ENCODE peak calls at places on chromosomes 13 and 19, in eight cellular contexts. D is activated T-helper 9 cell treated with anti-CD3 and anti-CD28 coated beads, Interleukin-2, amount 50 U/mL, for 16 hours; Z is KBM-7; A is uterus; P is hippocampal formation; F is T-helper 17 cell; W is fibroblast of mammary gland; I is colonic mucosa. E is an unnamed sample.

GRCh38 chr13:30806784-30807183 is 71.4 kb downstream of the ALOX5AP start:
- DNase-seq in D (no peak), Z (no peak), A (no peak), P (no peak), F (no peak), W (peak), I (no peak), E (peak)

GRCh38 chr13:101127741-101128353 is 288.5 kb downstream of the NALCN start:
- DNase-seq in D (no peak), Z (peak), A (no peak), P (no peak), F (no peak), W (peak), I (no peak), E (peak)

GRCh38 chr19:2461751-2462634 is 5.2 kb upstream of the LMNB2 start:
- DNase-seq in D (peak), Z (no peak), A (no peak), P (peak), F (peak), W (peak), I (peak), E (peak)

GRCh38 chr19:10005632-10006334 is 4.5 kb downstream of the COL5A3 start:
- DNase-seq in D (no peak), Z (no peak), A (no peak), P (no peak), F (no peak), W (no peak), I (no peak), E (no peak)

GRCh38 chr19:317710-318508 is 26.7 kb downstream of the MIER2 start:
- DNase-seq in D (no peak), Z (no peak), A (no peak), P (no peak), F (no peak), W (no peak), I (no peak), E (no peak)

GRCh38 chr19:39448271-39448670 is 2.9 kb downstream of the SUPT5H start:
- DNase-seq in D (no peak), Z (peak), A (no peak), P (no peak), F (no peak), W (peak), I (no peak), E (peak)

GRCh38 chr19:2982983-2983350 is 5.6 kb downstream of the TLE6 start:
- DNase-seq in D (no peak), Z (no peak), A (peak), P (peak), F (no peak), W (peak), I (peak), E (peak)

GRCh38 chr13:29513002-29513980 is 82.2 kb downstream of the SLC7A1 start:
- DNase-seq in D (no peak), Z (no peak), A (no peak), P (no peak), F (no peak), W (peak), I (no peak), E (peak)

GRCh38 chr19:5585461-5586299 is 17.9 kb upstream of the TINCR start:
- DNase-seq in D (peak), Z (peak), A (no peak), P (peak), F (peak), W (no peak), I (no peak), E (no peak)

GRCh38 chr13:37618554-37618953 is 20.0 kb upstream of the POSTN start:
- DNase-seq in D (no peak), Z (no peak), A (no peak), P (no peak), F (no peak), W (peak), I (no peak), E (peak)

GRCh38 chr19:16078311-16078758 is 2.0 kb downstream of the TPM4 start:
- DNase-seq in D (no peak), Z (no peak), A (peak), P (no peak), F (no peak), W (peak), I (no peak), E (peak)

GRCh38 chr13:95603887-95604533 is 40.5 kb downstream of the DZIP1 start:
- DNase-seq in D (no peak), Z (no peak), A (no peak), P (no peak), F (no peak), W (peak), I (peak), E (no peak)

GRCh38 chr13:30125422-30126073 is 181.8 kb downstream of the KATNAL1 start:
- DNase-seq in D (no peak), Z (no peak), A (peak), P (no peak), F (no peak), W (peak), I (no peak), E (peak)

GRCh38 chr19:7292950-7293794 is 1.0 kb downstream of the INSR start:
- DNase-seq in D (no peak), Z (peak), A (peak), P (no peak), F (no peak), W (no peak), I (peak), E (no peak)

GRCh38 chr19:11987405-11988231 is 22.8 kb downstream of the ZNF763 start:
- DNase-seq in D (peak), Z (peak), A (peak), P (peak), F (peak), W (peak), I (peak), E (peak)

GRCh38 chr19:39745645-39746044 is 7.8 kb upstream of the CLC start:
- DNase-seq in D (no peak), Z (peak), A (no peak), P (no peak), F (no peak), W (no peak), I (no peak), E (no peak)

GRCh38 chr19:44807162-44807561 is 1.7 kb upstream of the BCAM start:
- DNase-seq in D (no peak), Z (no peak), A (no peak), P (no peak), F (no peak), W (no peak), I (peak), E (no peak)

GRCh38 chr19:24051516-24051915 is 35.5 kb upstream of the ZNF254 start:
- DNase-seq in D (no peak), Z (no peak), A (no peak), P (no peak), F (no peak), W (no peak), I (no peak), E (no peak)

GRCh38 chr19:13834308-13834790 is 39.1 kb downstream of the ZSWIM4 start:
- DNase-seq in D (no peak), Z (no peak), A (no peak), P (no peak), F (no peak), W (peak), I (no peak), E (peak)

GRCh38 chr13:92303428-92303827 is 905.0 kb downstream of the GPC5 start:
- DNase-seq in D (no peak), Z (no peak), A (no peak), P (no peak), F (no peak), W (peak), I (no peak), E (no peak)

GRCh38 chr13:112032186-112032835 is 34.6 kb upstream of the SOX1 start:
- DNase-seq in D (no peak), Z (no peak), A (no peak), P (no peak), F (no peak), W (peak), I (no peak), E (peak)

GRCh38 chr13:31625115-31625514 is 114.2 kb upstream of the RXFP2 start:
- DNase-seq in D (no peak), Z (no peak), A (no peak), P (no peak), F (no peak), W (peak), I (no peak), E (no peak)

GRCh38 chr19:49431330-49431749 is 6.2 kb downstream of the GFY start:
- DNase-seq in D (no peak), Z (no peak), A (no peak), P (no peak), F (no peak), W (no peak), I (no peak), E (no peak)

GRCh38 chr19:39325778-39326680 is 5.4 kb upstream of the LRFN1 start:
- DNase-seq in D (no peak), Z (no peak), A (no peak), P (no peak), F (no peak), W (peak), I (no peak), E (peak)